ENCODE peak calls at places on chromosomes 11 and 22, in five cellular contexts. One of them, this sample, is unnamed. For H3K4me1, the result is how much of the 10 kb centered on the place peaks cover.

GRCh38 chr11:70671083-70671482 is 272.8 kb downstream of the CTTN start:
- DNase-seq in H9: peak
- DNase-seq in A549: no peak
- DNase-seq in astrocyte: no peak
- DNase-seq in uterus: no peak
- DNase-seq in this sample: no peak

GRCh38 chr11:59426361-59427067 is at the start of gene OR5A2:
- DNase-seq in H9: peak
- DNase-seq in A549: no peak
- DNase-seq in astrocyte: no peak
- DNase-seq in uterus: no peak
- DNase-seq in this sample: no peak

GRCh38 chr11:123111465-123111864 is 49.5 kb upstream of the HSPA8 start:
- DNase-seq in H9: no peak
- DNase-seq in A549: peak
- DNase-seq in astrocyte: peak
- DNase-seq in uterus: no peak
- DNase-seq in this sample: no peak

GRCh38 chr22:31139066-31139465 is 1.2 kb downstream of the PLA2G3 start:
- DNase-seq in H9: no peak
- DNase-seq in A549: no peak
- DNase-seq in astrocyte: no peak
- DNase-seq in uterus: no peak
- DNase-seq in this sample: no peak

GRCh38 chr11:45928535-45929215 is 6.2 kb downstream of the LARGE2 start:
- DNase-seq in H9: peak
- DNase-seq in A549: no peak
- DNase-seq in astrocyte: no peak
- DNase-seq in uterus: no peak
- DNase-seq in this sample: no peak

GRCh38 chr22:45562102-45562501 is 59.4 kb downstream of the FBLN1 start:
- DNase-seq in H9: no peak
- DNase-seq in A549: no peak
- DNase-seq in astrocyte: no peak
- DNase-seq in uterus: no peak
- DNase-seq in this sample: no peak

GRCh38 chr11:71381781-71382505 is 66.2 kb downstream of the DHCR7 start:
- DNase-seq in H9: no peak
- DNase-seq in A549: no peak
- DNase-seq in astrocyte: no peak
- DNase-seq in uterus: no peak
- DNase-seq in this sample: no peak

GRCh38 chr22:48580481-48580970 is 1247.1 kb downstream of the BRD1 start:
- DNase-seq in H9: no peak
- DNase-seq in A549: no peak
- DNase-seq in astrocyte: no peak
- DNase-seq in uterus: no peak
- DNase-seq in this sample: peak

GRCh38 chr22:48475661-48476345 is 1351.9 kb downstream of the BRD1 start:
- DNase-seq in H9: peak
- DNase-seq in A549: no peak
- DNase-seq in astrocyte: no peak
- DNase-seq in uterus: no peak
- DNase-seq in this sample: no peak

GRCh38 chr11:128182844-128183243 is 404.5 kb downstream of the ETS1 start:
- DNase-seq in H9: no peak
- DNase-seq in A549: no peak
- DNase-seq in astrocyte: peak
- DNase-seq in uterus: no peak
- DNase-seq in this sample: no peak

GRCh38 chr11:45926001-45926401 is 3.5 kb downstream of the LARGE2 start:
- DNase-seq in H9: peak
- DNase-seq in A549: no peak
- DNase-seq in astrocyte: no peak
- DNase-seq in uterus: peak
- DNase-seq in this sample: no peak

GRCh38 chr22:35555941-35556547 is 15.4 kb downstream of the RASD2 start:
- DNase-seq in H9: no peak
- DNase-seq in A549: no peak
- DNase-seq in astrocyte: no peak
- DNase-seq in uterus: no peak
- DNase-seq in this sample: no peak

GRCh38 chr11:75376175-75376574 is 23.1 kb upstream of the RPS3 start:
- DNase-seq in H9: peak
- DNase-seq in A549: no peak
- DNase-seq in astrocyte: no peak
- DNase-seq in uterus: no peak
- DNase-seq in this sample: no peak

GRCh38 chr11:100695911-100696310 is 8.8 kb downstream of the ARHGAP42 start:
- DNase-seq in H9: no peak
- DNase-seq in A549: no peak
- DNase-seq in astrocyte: no peak
- DNase-seq in uterus: no peak
- DNase-seq in this sample: no peak

GRCh38 chr11:95922536-95923440 is 1.1 kb downstream of the MTMR2 start:
- DNase-seq in H9: no peak
- DNase-seq in A549: no peak
- DNase-seq in astrocyte: no peak
- DNase-seq in uterus: no peak
- DNase-seq in this sample: no peak

GRCh38 chr11:32426819-32427615 is 8.3 kb downstream of the WT1 start:
- DNase-seq in H9: peak
- DNase-seq in A549: no peak
- DNase-seq in astrocyte: no peak
- DNase-seq in uterus: peak
- DNase-seq in this sample: peak

GRCh38 chr11:48210052-48210451 is 6.6 kb upstream of the OR4B1 start:
- DNase-seq in H9: peak
- DNase-seq in A549: peak
- DNase-seq in astrocyte: no peak
- DNase-seq in uterus: no peak
- DNase-seq in this sample: no peak

GRCh38 chr11:42631223-42631843 is 680.5 kb upstream of the API5 start:
- DNase-seq in H9: no peak
- DNase-seq in A549: no peak
- DNase-seq in astrocyte: peak
- DNase-seq in uterus: no peak
- DNase-seq in this sample: no peak

GRCh38 chr11:107856981-107857517 is 1.5 kb downstream of the SLC35F2 start:
- DNase-seq in H9: no peak
- DNase-seq in A549: no peak
- DNase-seq in astrocyte: no peak
- DNase-seq in uterus: no peak
- DNase-seq in this sample: no peak

GRCh38 chr11:19345519-19345847 is 104.7 kb upstream of the E2F8 start:
- DNase-seq in H9: peak
- DNase-seq in A549: no peak
- DNase-seq in astrocyte: no peak
- DNase-seq in uterus: no peak
- DNase-seq in this sample: no peak

GRCh38 chr11:76808158-76808557 is 25.0 kb downstream of the TSKU start:
- DNase-seq in H9: no peak
- DNase-seq in A549: no peak
- DNase-seq in astrocyte: no peak
- DNase-seq in uterus: no peak
- DNase-seq in this sample: no peak

GRCh38 chr11:47192111-47192510 is 5.9 kb upstream of the PACSIN3 start:
- DNase-seq in H9: no peak
- DNase-seq in A549: no peak
- DNase-seq in astrocyte: no peak
- DNase-seq in uterus: no peak
- DNase-seq in this sample: no peak

GRCh38 chr11:61791737-61792309 is 576 bp downstream of the TMEM258 start:
- DNase-seq in H9: no peak
- DNase-seq in A549: peak
- DNase-seq in astrocyte: peak
- DNase-seq in uterus: peak
- DNase-seq in this sample: peak

GRCh38 chr11:119797137-119797611 is 68.2 kb upstream of the NECTIN1 start:
- DNase-seq in H9: no peak
- DNase-seq in A549: no peak
- DNase-seq in astrocyte: no peak
- DNase-seq in uterus: no peak
- DNase-seq in this sample: no peak

GRCh38 chr11:46529086-46529905 is 64.5 kb downstream of the AMBRA1 start:
- DNase-seq in H9: peak
- DNase-seq in A549: peak
- DNase-seq in astrocyte: peak
- DNase-seq in uterus: peak
- DNase-seq in this sample: peak

GRCh38 chr11:124760806-124761205 is 1.3 kb downstream of the ESAM start:
- DNase-seq in H9: no peak
- DNase-seq in A549: no peak
- DNase-seq in astrocyte: no peak
- DNase-seq in uterus: no peak
- DNase-seq in this sample: no peak

GRCh38 chr11:3669128-3669527 is 2.1 kb downstream of the CHRNA10 start:
- DNase-seq in H9: no peak
- DNase-seq in A549: no peak
- DNase-seq in astrocyte: no peak
- DNase-seq in uterus: no peak
- DNase-seq in this sample: no peak

GRCh38 chr11:120172054-120172881 is 34.4 kb upstream of the TRIM29 start:
- DNase-seq in H9: peak
- DNase-seq in A549: peak
- DNase-seq in astrocyte: no peak
- DNase-seq in uterus: peak
- DNase-seq in this sample: peak

GRCh38 chr11:114298701-114299090 is 2.5 kb downstream of the NNMT start:
- DNase-seq in H9: no peak
- DNase-seq in A549: no peak
- DNase-seq in astrocyte: no peak
- DNase-seq in uterus: no peak
- DNase-seq in this sample: no peak
- H3K4me1 ChIP-seq in H9: under half
- H3K4me1 ChIP-seq in A549: under half
- H3K4me1 ChIP-seq in astrocyte: under half
- H3K4me1 ChIP-seq in uterus: under half
- H3K4me1 ChIP-seq in this sample: under half

GRCh38 chr22:29700206-29700948 is 19.4 kb upstream of the CABP7 start:
- DNase-seq in H9: no peak
- DNase-seq in A549: no peak
- DNase-seq in astrocyte: peak
- DNase-seq in uterus: no peak
- DNase-seq in this sample: no peak

GRCh38 chr22:29702931-29703594 is 16.7 kb upstream of the CABP7 start:
- DNase-seq in H9: no peak
- DNase-seq in A549: no peak
- DNase-seq in astrocyte: no peak
- DNase-seq in uterus: no peak
- DNase-seq in this sample: peak

GRCh38 chr22:29703595-29704195 is 16.1 kb upstream of the CABP7 start:
- DNase-seq in H9: no peak
- DNase-seq in A549: no peak
- DNase-seq in astrocyte: no peak
- DNase-seq in uterus: no peak
- DNase-seq in this sample: no peak

GRCh38 chr22:29702025-29702930 is 17.5 kb upstream of the CABP7 start:
- DNase-seq in H9: no peak
- DNase-seq in A549: peak
- DNase-seq in astrocyte: no peak
- DNase-seq in uterus: no peak
- DNase-seq in this sample: peak

DNA sequence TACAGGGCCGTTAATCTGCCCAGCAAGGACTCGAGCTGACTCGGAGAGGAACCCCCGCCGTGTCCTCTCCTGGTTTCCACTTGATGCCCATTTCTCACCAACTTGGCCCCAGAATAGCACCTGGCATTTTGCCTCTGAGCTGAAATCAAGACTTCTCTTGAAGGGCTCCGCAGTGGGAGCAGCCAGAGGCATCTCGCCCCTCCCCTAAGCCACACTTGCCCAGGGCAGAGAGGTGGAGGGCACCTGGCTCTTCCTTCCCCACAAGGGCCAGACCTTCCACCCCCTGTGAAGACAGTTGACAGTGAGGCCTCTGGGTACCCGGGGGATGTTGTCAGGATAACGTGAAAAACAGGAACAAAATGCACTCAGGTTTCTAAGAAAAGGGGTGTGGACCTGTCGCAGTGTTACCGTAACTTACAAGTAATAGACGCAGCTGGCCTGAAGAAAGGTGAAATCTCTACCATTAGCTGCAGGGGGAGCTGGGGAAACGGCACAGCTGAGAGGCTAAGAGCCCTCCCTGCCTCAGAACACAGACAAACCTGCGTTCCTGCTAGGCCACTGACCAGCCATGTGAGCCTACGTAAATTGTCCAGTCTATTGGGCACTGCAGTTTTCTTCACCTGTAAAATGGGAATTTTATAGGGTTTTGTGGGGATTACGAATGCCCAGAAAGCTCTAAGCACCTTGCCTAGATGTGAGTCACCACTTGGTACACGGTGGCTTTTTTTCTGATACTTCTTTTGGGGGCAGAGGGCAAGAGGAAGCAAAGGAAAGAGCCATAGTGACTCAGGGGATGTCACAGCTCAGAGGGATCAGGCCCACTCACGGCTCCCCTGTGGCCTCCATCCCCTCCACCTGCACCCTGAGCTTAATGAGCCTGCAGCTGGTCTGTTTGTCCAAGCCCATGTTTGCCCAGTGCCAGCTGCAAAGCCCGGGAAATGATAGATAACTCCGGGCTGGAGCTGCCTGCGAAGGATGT is 18.6 kb upstream of the CABP7 start:
- DNase-seq in H9: peak
- DNase-seq in A549: peak
- DNase-seq in astrocyte: peak
- DNase-seq in uterus: no peak
- DNase-seq in this sample: no peak
- TF ChIP-seq CTCF in H9: peak
- TF ChIP-seq CTCF in A549: no peak
- TF ChIP-seq CTCF in astrocyte: peak
- TF ChIP-seq CTCF in uterus: no peak
- TF ChIP-seq CTCF in this sample: no peak

GRCh38 chr11:116420770-116421528 is 351.8 kb downstream of the BUD13 start:
- DNase-seq in H9: no peak
- DNase-seq in A549: no peak
- DNase-seq in astrocyte: peak
- DNase-seq in uterus: no peak
- DNase-seq in this sample: no peak
- H3K27ac ChIP-seq in H9: no peak
- H3K27ac ChIP-seq in A549: no peak
- H3K27ac ChIP-seq in astrocyte: no peak
- H3K27ac ChIP-seq in uterus: no peak
- H3K27ac ChIP-seq in this sample: no peak

DNA sequence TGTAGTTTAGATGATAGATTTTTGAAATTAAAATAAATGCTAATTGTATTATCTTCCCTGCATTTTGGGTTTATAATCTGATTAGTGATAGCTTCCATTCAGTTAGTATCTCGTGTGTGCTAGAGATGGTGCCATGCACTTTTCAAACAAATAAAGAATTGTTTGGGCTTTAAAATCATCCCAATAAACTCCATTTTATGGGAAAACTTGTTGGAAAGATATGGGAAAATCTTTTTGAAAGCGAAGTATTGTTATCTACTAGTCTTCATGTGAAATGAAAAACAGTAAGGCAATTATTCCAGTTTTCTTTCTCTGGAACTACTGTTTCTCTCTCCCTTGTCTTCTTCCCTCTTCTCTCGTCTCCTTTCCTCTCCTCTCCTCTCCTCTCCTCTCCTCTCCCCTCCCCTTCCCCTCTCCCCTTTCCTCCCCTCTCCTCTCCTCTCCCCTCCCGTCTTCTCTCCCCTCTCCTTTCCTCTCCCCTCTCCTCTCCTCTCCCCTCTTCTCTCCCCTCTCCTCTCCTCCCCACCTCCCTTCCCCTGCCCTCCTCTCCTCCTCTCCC is 27.9 kb upstream of the MUC15 start:
- DNase-seq in H9: no peak
- DNase-seq in A549: no peak
- DNase-seq in astrocyte: no peak
- DNase-seq in uterus: no peak
- DNase-seq in this sample: no peak
- H3K4me1 ChIP-seq in H9: under half
- H3K4me1 ChIP-seq in A549: under half
- H3K4me1 ChIP-seq in astrocyte: under half
- H3K4me1 ChIP-seq in uterus: under half
- H3K4me1 ChIP-seq in this sample: under half